ENCODE peak calls at places on chromosomes 5 and 9, in six cellular contexts. V is heart right ventricle, L is heart left ventricle, C is lung, P is cardiac muscle cell, N is tibial artery. T is an unnamed sample. For H3K27me3, the result is how much of the 10 kb centered on the place peaks cover.

GRCh38 chr9:83047839-83048775 is 14.8 kb downstream of the RASEF start:
- DNase-seq in L (peak), V (peak), N (no peak), P (no peak), C (peak), T (peak)

GRCh38 chr5:151740336-151740942 is 18.0 kb downstream of the ATOX1 start:
- DNase-seq in L (peak), C (peak), P (peak), N (peak), V (peak), T (peak)

GRCh38 chr5:26942481-26942880 is 95.9 kb downstream of the CDH9 start:
- DNase-seq in L (no peak), V (no peak), P (no peak), C (no peak), N (no peak), T (peak)

GRCh38 chr9:134489621-134490380 is 151.8 kb upstream of the COL5A1 start:
- DNase-seq in N (no peak), L (no peak), V (no peak), P (no peak), C (no peak), T (no peak)

GRCh38 chr5:11494340-11494739 is 409.9 kb downstream of the CTNND2 start:
- DNase-seq in V (no peak), N (no peak), L (no peak), P (no peak), C (no peak), T (no peak)

GRCh38 chr5:143204474-143205246 is 198.8 kb downstream of the NR3C1 start:
- DNase-seq in L (no peak), N (no peak), P (no peak), C (no peak), V (no peak), T (no peak)

GRCh38 chr5:51018423-51018822 is 352.0 kb downstream of the PARP8 start:
- DNase-seq in N (no peak), C (no peak), L (no peak), P (no peak), V (no peak), T (no peak)

GRCh38 chr5:110547495-110547894 is 179.0 kb downstream of the TMEM232 start:
- DNase-seq in V (no peak), N (no peak), C (no peak), L (no peak), P (no peak), T (no peak)

GRCh38 chr5:108531367-108532211 is 149.7 kb upstream of the FBXL17 start:
- DNase-seq in N (no peak), P (peak), V (no peak), C (no peak), L (no peak), T (peak)

GRCh38 chr5:168341178-168341577 is 49.7 kb downstream of the WWC1 start:
- DNase-seq in L (no peak), P (no peak), V (no peak), C (no peak), N (no peak), T (peak)

GRCh38 chr5:33229216-33229615 is 211.5 kb upstream of the TARS1 start:
- DNase-seq in N (no peak), V (peak), C (no peak), P (no peak), L (peak), T (no peak)

GRCh38 chr5:133818031-133818431 is 150.4 kb downstream of the C5orf15 start:
- DNase-seq in P (no peak), N (peak), V (peak), L (peak), C (no peak), T (peak)

GRCh38 chr9:69516353-69517322 is 155.5 kb downstream of the APBA1 start:
- DNase-seq in C (no peak), L (no peak), N (no peak), V (no peak), P (no peak), T (no peak)

GRCh38 chr9:36963356-36963755 is 70.7 kb downstream of the PAX5 start:
- DNase-seq in C (no peak), L (no peak), N (no peak), V (no peak), P (no peak), T (no peak)
- TF ChIP-seq CTCF in C (no peak), L (no peak), N (no peak), V (no peak), P (no peak), T (no peak)

GRCh38 chr9:36999728-37000333 is 34.2 kb downstream of the PAX5 start:
- DNase-seq in C (no peak), P (no peak), L (no peak), V (no peak), N (no peak), T (no peak)
- H3K27me3 ChIP-seq in C (under half), P (half or more), L (under half), V (half or more), N (under half), T (under half)

GRCh38 chr9:114613919-114614318 is 2.8 kb downstream of the TMEM268 start:
- DNase-seq in V (no peak), P (no peak), C (no peak), N (no peak), L (no peak), T (no peak)
- TF ChIP-seq CTCF in V (no peak), P (no peak), C (no peak), N (no peak), L (no peak), T (no peak)

GRCh38 chr9:21266733-21267132 is 26.9 kb upstream of the IFNA14 start:
- DNase-seq in V (no peak), N (no peak), L (no peak), C (no peak), P (no peak), T (no peak)

GRCh38 chr9:21265421-21266189 is 25.8 kb upstream of the IFNA14 start:
- DNase-seq in N (no peak), L (no peak), P (no peak), C (no peak), V (no peak), T (peak)

GRCh38 chr9:21267806-21268657 is 28.2 kb upstream of the IFNA14 start:
- DNase-seq in V (no peak), C (no peak), L (no peak), P (no peak), N (no peak), T (no peak)

GRCh38 chr9:21267141-21267540 is 27.3 kb upstream of the IFNA14 start:
- DNase-seq in L (no peak), P (no peak), V (no peak), N (no peak), C (no peak), T (no peak)
- H3K27me3 ChIP-seq in L (under half), P (half or more), V (under half), N (under half), C (under half), T (under half)

T was measured in bronchial epithelial cell.